ENCODE peak calls at places on chromosomes 11 and 22, in six cellular contexts. One of them, this sample, is unnamed.

GRCh38 chr11:102625163-102625562 is at the start of gene MMP20:
- DNase-seq in neuronal stem cell: no peak
- DNase-seq in H9: no peak
- DNase-seq in IMR-90: no peak
- DNase-seq in H1: no peak
- DNase-seq in mesenchymal stem cell: no peak
- DNase-seq in this sample: no peak

GRCh38 chr11:13928566-13929251 is 33.8 kb upstream of the SPON1 start:
- DNase-seq in neuronal stem cell: no peak
- DNase-seq in H9: no peak
- DNase-seq in IMR-90: peak
- DNase-seq in H1: no peak
- DNase-seq in mesenchymal stem cell: peak
- DNase-seq in this sample: peak

GRCh38 chr11:115333106-115333505 is 171.1 kb downstream of the CADM1 start:
- DNase-seq in neuronal stem cell: no peak
- DNase-seq in H9: no peak
- DNase-seq in IMR-90: peak
- DNase-seq in H1: no peak
- DNase-seq in mesenchymal stem cell: peak
- DNase-seq in this sample: peak

GRCh38 chr22:39498802-39499201 is 3.3 kb upstream of the MIEF1 start:
- DNase-seq in neuronal stem cell: no peak
- DNase-seq in H9: no peak
- DNase-seq in IMR-90: no peak
- DNase-seq in H1: no peak
- DNase-seq in mesenchymal stem cell: no peak
- DNase-seq in this sample: no peak

GRCh38 chr11:112227002-112227401 is 774 bp downstream of the PTS start:
- DNase-seq in neuronal stem cell: no peak
- DNase-seq in H9: no peak
- DNase-seq in IMR-90: peak
- DNase-seq in H1: no peak
- DNase-seq in mesenchymal stem cell: peak
- DNase-seq in this sample: no peak

GRCh38 chr22:25908755-25909154 is 166.8 kb downstream of the MYO18B start:
- DNase-seq in neuronal stem cell: no peak
- DNase-seq in H9: no peak
- DNase-seq in IMR-90: no peak
- DNase-seq in H1: no peak
- DNase-seq in mesenchymal stem cell: no peak
- DNase-seq in this sample: no peak

GRCh38 chr11:36296925-36297604 is 977 bp downstream of the PRR5L start:
- DNase-seq in neuronal stem cell: no peak
- DNase-seq in H9: no peak
- DNase-seq in IMR-90: peak
- DNase-seq in H1: no peak
- DNase-seq in mesenchymal stem cell: peak
- DNase-seq in this sample: no peak

GRCh38 chr11:27468209-27468608 is 4.4 kb downstream of the LGR4 start:
- DNase-seq in neuronal stem cell: no peak
- DNase-seq in H9: no peak
- DNase-seq in IMR-90: peak
- DNase-seq in H1: no peak
- DNase-seq in mesenchymal stem cell: peak
- DNase-seq in this sample: no peak

GRCh38 chr11:2943711-2944118 is 14.5 kb upstream of the PHLDA2 start:
- DNase-seq in neuronal stem cell: no peak
- DNase-seq in H9: no peak
- DNase-seq in IMR-90: no peak
- DNase-seq in H1: no peak
- DNase-seq in mesenchymal stem cell: no peak
- DNase-seq in this sample: no peak

GRCh38 chr11:70313945-70314344 is 43.5 kb downstream of the PPFIA1 start:
- DNase-seq in neuronal stem cell: no peak
- DNase-seq in H9: no peak
- DNase-seq in IMR-90: no peak
- DNase-seq in H1: no peak
- DNase-seq in mesenchymal stem cell: no peak
- DNase-seq in this sample: peak

GRCh38 chr11:129434641-129435498 is 59.2 kb downstream of the BARX2 start:
- DNase-seq in neuronal stem cell: no peak
- DNase-seq in H9: no peak
- DNase-seq in IMR-90: no peak
- DNase-seq in H1: no peak
- DNase-seq in mesenchymal stem cell: no peak
- DNase-seq in this sample: no peak

GRCh38 chr11:106098893-106099553 is 21.6 kb downstream of the AASDHPPT start:
- DNase-seq in neuronal stem cell: no peak
- DNase-seq in H9: no peak
- DNase-seq in IMR-90: no peak
- DNase-seq in H1: no peak
- DNase-seq in mesenchymal stem cell: no peak
- DNase-seq in this sample: no peak

GRCh38 chr11:26348776-26349175 is 16.8 kb downstream of the ANO3 start:
- DNase-seq in neuronal stem cell: no peak
- DNase-seq in H9: no peak
- DNase-seq in IMR-90: no peak
- DNase-seq in H1: no peak
- DNase-seq in mesenchymal stem cell: no peak
- DNase-seq in this sample: no peak

GRCh38 chr11:43935131-43935979 is 7.1 kb upstream of the C11orf96 start:
- DNase-seq in neuronal stem cell: no peak
- DNase-seq in H9: no peak
- DNase-seq in IMR-90: no peak
- DNase-seq in H1: no peak
- DNase-seq in mesenchymal stem cell: no peak
- DNase-seq in this sample: no peak

GRCh38 chr11:72580648-72580950 is 93.6 kb downstream of the PDE2A start:
- DNase-seq in neuronal stem cell: no peak
- DNase-seq in H9: no peak
- DNase-seq in IMR-90: no peak
- DNase-seq in H1: no peak
- DNase-seq in mesenchymal stem cell: no peak
- DNase-seq in this sample: no peak

GRCh38 chr11:75078233-75078632 is 18.4 kb downstream of the OR2AT4 start:
- DNase-seq in neuronal stem cell: no peak
- DNase-seq in H9: no peak
- DNase-seq in IMR-90: peak
- DNase-seq in H1: no peak
- DNase-seq in mesenchymal stem cell: no peak
- DNase-seq in this sample: peak

GRCh38 chr11:31870609-31871309 is 59.6 kb upstream of the PAX6 start:
- DNase-seq in neuronal stem cell: peak
- DNase-seq in H9: peak
- DNase-seq in IMR-90: peak
- DNase-seq in H1: peak
- DNase-seq in mesenchymal stem cell: peak
- DNase-seq in this sample: peak

GRCh38 chr22:50262460-50262911 is 1.0 kb upstream of the MAPK12 start:
- DNase-seq in neuronal stem cell: no peak
- DNase-seq in H9: no peak
- DNase-seq in IMR-90: no peak
- DNase-seq in H1: no peak
- DNase-seq in mesenchymal stem cell: no peak
- DNase-seq in this sample: no peak

GRCh38 chr11:126443120-126443519 is 87.6 kb downstream of the ST3GAL4 start:
- DNase-seq in neuronal stem cell: no peak
- DNase-seq in H9: no peak
- DNase-seq in IMR-90: no peak
- DNase-seq in H1: no peak
- DNase-seq in mesenchymal stem cell: no peak
- DNase-seq in this sample: no peak

GRCh38 chr11:26442131-26442530 is 110.2 kb downstream of the ANO3 start:
- DNase-seq in neuronal stem cell: no peak
- DNase-seq in H9: no peak
- DNase-seq in IMR-90: peak
- DNase-seq in H1: no peak
- DNase-seq in mesenchymal stem cell: peak
- DNase-seq in this sample: no peak

GRCh38 chr11:88280673-88281316 is 56.7 kb downstream of the CTSC start:
- DNase-seq in neuronal stem cell: no peak
- DNase-seq in H9: no peak
- DNase-seq in IMR-90: no peak
- DNase-seq in H1: no peak
- DNase-seq in mesenchymal stem cell: no peak
- DNase-seq in this sample: no peak

GRCh38 chr11:77142091-77142975 is 14.3 kb downstream of the MYO7A start:
- DNase-seq in neuronal stem cell: no peak
- DNase-seq in H9: no peak
- DNase-seq in IMR-90: no peak
- DNase-seq in H1: no peak
- DNase-seq in mesenchymal stem cell: no peak
- DNase-seq in this sample: no peak

GRCh38 chr11:77139201-77139600 is 11.2 kb downstream of the MYO7A start:
- DNase-seq in neuronal stem cell: no peak
- DNase-seq in H9: no peak
- DNase-seq in IMR-90: no peak
- DNase-seq in H1: no peak
- DNase-seq in mesenchymal stem cell: no peak
- DNase-seq in this sample: no peak

GRCh38 chr11:77141475-77141874 is 13.4 kb downstream of the MYO7A start:
- DNase-seq in neuronal stem cell: no peak
- DNase-seq in H9: no peak
- DNase-seq in IMR-90: no peak
- DNase-seq in H1: no peak
- DNase-seq in mesenchymal stem cell: no peak
- DNase-seq in this sample: no peak

GRCh38 chr11:77141034-77141433 is 13.0 kb downstream of the MYO7A start:
- DNase-seq in neuronal stem cell: no peak
- DNase-seq in H9: no peak
- DNase-seq in IMR-90: peak
- DNase-seq in H1: no peak
- DNase-seq in mesenchymal stem cell: peak
- DNase-seq in this sample: no peak

GRCh38 chr11:77140231-77140959 is 12.3 kb downstream of the MYO7A start:
- DNase-seq in neuronal stem cell: no peak
- DNase-seq in H9: peak
- DNase-seq in IMR-90: peak
- DNase-seq in H1: peak
- DNase-seq in mesenchymal stem cell: no peak
- DNase-seq in this sample: peak
- H2BK120ac ChIP-seq in neuronal stem cell: no peak
- H2BK120ac ChIP-seq in H9: no peak
- H2BK120ac ChIP-seq in IMR-90: no peak
- H2BK120ac ChIP-seq in H1: no peak
- H2BK120ac ChIP-seq in mesenchymal stem cell: no peak
- H2BK120ac ChIP-seq in this sample: no peak

GRCh38 chr22:22942511-22943329 is 55.1 kb downstream of the IGLL5 start:
- DNase-seq in neuronal stem cell: peak
- DNase-seq in H9: peak
- DNase-seq in IMR-90: peak
- DNase-seq in H1: no peak
- DNase-seq in mesenchymal stem cell: peak
- DNase-seq in this sample: peak

GRCh38 chr22:22939537-22940368 is 52.1 kb downstream of the IGLL5 start:
- DNase-seq in neuronal stem cell: no peak
- DNase-seq in H9: no peak
- DNase-seq in IMR-90: no peak
- DNase-seq in H1: no peak
- DNase-seq in mesenchymal stem cell: no peak
- DNase-seq in this sample: no peak

GRCh38 chr22:22938672-22939536 is 51.3 kb downstream of the IGLL5 start:
- DNase-seq in neuronal stem cell: no peak
- DNase-seq in H9: no peak
- DNase-seq in IMR-90: no peak
- DNase-seq in H1: no peak
- DNase-seq in mesenchymal stem cell: no peak
- DNase-seq in this sample: no peak

GRCh38 chr22:22941831-22942510 is 54.4 kb downstream of the IGLL5 start:
- DNase-seq in neuronal stem cell: no peak
- DNase-seq in H9: peak
- DNase-seq in IMR-90: no peak
- DNase-seq in H1: no peak
- DNase-seq in mesenchymal stem cell: no peak
- DNase-seq in this sample: no peak

GRCh38 chr22:22940961-22941605 is 53.5 kb downstream of the IGLL5 start:
- DNase-seq in neuronal stem cell: no peak
- DNase-seq in H9: peak
- DNase-seq in IMR-90: no peak
- DNase-seq in H1: no peak
- DNase-seq in mesenchymal stem cell: no peak
- DNase-seq in this sample: no peak
- H2BK15ac ChIP-seq in neuronal stem cell: no peak
- H2BK15ac ChIP-seq in H9: no peak
- H2BK15ac ChIP-seq in IMR-90: no peak
- H2BK15ac ChIP-seq in H1: no peak
- H2BK15ac ChIP-seq in mesenchymal stem cell: no peak
- H2BK15ac ChIP-seq in this sample: no peak

GRCh38 chr11:119846374-119846773 is 117.4 kb upstream of the NECTIN1 start:
- DNase-seq in neuronal stem cell: no peak
- DNase-seq in H9: no peak
- DNase-seq in IMR-90: no peak
- DNase-seq in H1: no peak
- DNase-seq in mesenchymal stem cell: no peak
- DNase-seq in this sample: no peak

GRCh38 chr11:119845756-119846155 is 116.8 kb upstream of the NECTIN1 start:
- DNase-seq in neuronal stem cell: no peak
- DNase-seq in H9: no peak
- DNase-seq in IMR-90: no peak
- DNase-seq in H1: no peak
- DNase-seq in mesenchymal stem cell: no peak
- DNase-seq in this sample: no peak

GRCh38 chr11:119845305-119845704 is 116.3 kb upstream of the NECTIN1 start:
- DNase-seq in neuronal stem cell: no peak
- DNase-seq in H9: no peak
- DNase-seq in IMR-90: no peak
- DNase-seq in H1: no peak
- DNase-seq in mesenchymal stem cell: no peak
- DNase-seq in this sample: no peak

GRCh38 chr11:119843760-119844330 is 114.8 kb upstream of the NECTIN1 start:
- DNase-seq in neuronal stem cell: no peak
- DNase-seq in H9: no peak
- DNase-seq in IMR-90: no peak
- DNase-seq in H1: no peak
- DNase-seq in mesenchymal stem cell: no peak
- DNase-seq in this sample: peak

DNA sequence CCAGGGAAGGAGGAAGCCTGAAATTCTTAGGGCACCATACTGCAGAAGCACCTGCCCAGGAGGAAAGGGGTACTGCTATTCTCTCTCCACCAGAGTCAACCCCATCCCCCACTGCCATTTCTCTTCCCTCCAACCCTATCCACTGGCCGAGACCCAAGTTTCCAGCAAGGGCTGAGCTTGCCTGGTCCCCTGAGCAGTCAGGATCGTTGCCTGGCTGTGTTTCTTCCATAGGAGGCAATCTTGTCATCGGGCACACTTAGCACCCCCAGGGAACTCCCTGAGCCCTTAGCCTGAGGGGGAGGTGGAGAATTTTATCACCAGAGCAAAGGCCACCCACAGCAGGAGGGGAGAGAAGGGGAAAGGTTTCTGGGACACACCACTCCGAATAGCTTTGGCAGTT is 115.8 kb upstream of the NECTIN1 start:
- DNase-seq in neuronal stem cell: no peak
- DNase-seq in H9: no peak
- DNase-seq in IMR-90: no peak
- DNase-seq in H1: no peak
- DNase-seq in mesenchymal stem cell: no peak
- DNase-seq in this sample: peak
- H2AK5ac ChIP-seq in neuronal stem cell: peak
- H2AK5ac ChIP-seq in H9: no peak
- H2AK5ac ChIP-seq in IMR-90: no peak
- H2AK5ac ChIP-seq in H1: no peak
- H2AK5ac ChIP-seq in mesenchymal stem cell: no peak
- H2AK5ac ChIP-seq in this sample: no peak

GRCh38 chr11:118618115-118618990 is 10.9 kb downstream of the PHLDB1 start:
- DNase-seq in neuronal stem cell: no peak
- DNase-seq in H9: no peak
- DNase-seq in IMR-90: peak
- DNase-seq in H1: no peak
- DNase-seq in mesenchymal stem cell: peak
- DNase-seq in this sample: no peak
- H2BK120ac ChIP-seq in neuronal stem cell: no peak
- H2BK120ac ChIP-seq in H9: no peak
- H2BK120ac ChIP-seq in IMR-90: peak
- H2BK120ac ChIP-seq in H1: no peak
- H2BK120ac ChIP-seq in mesenchymal stem cell: peak
- H2BK120ac ChIP-seq in this sample: no peak

This sample was measured in mesendoderm.